ENCODE peak calls at places on chromosomes 16 and 17, in six cellular contexts. One of them, this sample, is unnamed.

GRCh38 chr17:14297161-14297851 is 3.6 kb upstream of the HS3ST3B1 start:
- DNase-seq in psoas muscle: peak
- DNase-seq in ACHN: no peak
- DNase-seq in cardiac fibroblast: peak
- DNase-seq in GDM1: no peak
- DNase-seq in left colon: no peak
- DNase-seq in this sample: no peak

GRCh38 chr16:50296807-50297206 is 30.5 kb downstream of the ADCY7 start:
- DNase-seq in psoas muscle: no peak
- DNase-seq in ACHN: no peak
- DNase-seq in cardiac fibroblast: no peak
- DNase-seq in GDM1: no peak
- DNase-seq in left colon: peak
- DNase-seq in this sample: no peak

GRCh38 chr17:65254166-65254565 is 117.0 kb downstream of the RGS9 start:
- DNase-seq in psoas muscle: no peak
- DNase-seq in ACHN: peak
- DNase-seq in cardiac fibroblast: peak
- DNase-seq in GDM1: no peak
- DNase-seq in left colon: no peak
- DNase-seq in this sample: no peak

GRCh38 chr17:27647755-27648154 is 16.8 kb downstream of the LGALS9 start:
- DNase-seq in psoas muscle: no peak
- DNase-seq in ACHN: no peak
- DNase-seq in cardiac fibroblast: no peak
- DNase-seq in GDM1: no peak
- DNase-seq in left colon: peak
- DNase-seq in this sample: no peak

GRCh38 chr16:30473231-30474061 is 904 bp downstream of the ITGAL start:
- DNase-seq in psoas muscle: no peak
- DNase-seq in ACHN: no peak
- DNase-seq in cardiac fibroblast: no peak
- DNase-seq in GDM1: peak
- DNase-seq in left colon: no peak
- DNase-seq in this sample: no peak

GRCh38 chr17:75856062-75856681 is 1.0 kb upstream of the WBP2 start:
- DNase-seq in psoas muscle: no peak
- DNase-seq in ACHN: peak
- DNase-seq in cardiac fibroblast: no peak
- DNase-seq in GDM1: no peak
- DNase-seq in left colon: peak
- DNase-seq in this sample: no peak

GRCh38 chr17:53570731-53571130 is 252.0 kb upstream of the KIF2B start:
- DNase-seq in psoas muscle: no peak
- DNase-seq in ACHN: peak
- DNase-seq in cardiac fibroblast: no peak
- DNase-seq in GDM1: no peak
- DNase-seq in left colon: no peak
- DNase-seq in this sample: no peak

GRCh38 chr17:36501963-36502362 is 15.5 kb downstream of the ZNHIT3 start:
- DNase-seq in psoas muscle: no peak
- DNase-seq in ACHN: no peak
- DNase-seq in cardiac fibroblast: no peak
- DNase-seq in GDM1: no peak
- DNase-seq in left colon: no peak
- DNase-seq in this sample: no peak

GRCh38 chr17:72661093-72661944 is 431.2 kb downstream of the SLC39A11 start:
- DNase-seq in psoas muscle: no peak
- DNase-seq in ACHN: no peak
- DNase-seq in cardiac fibroblast: no peak
- DNase-seq in GDM1: no peak
- DNase-seq in left colon: no peak
- DNase-seq in this sample: peak

GRCh38 chr17:40352779-40353394 is 11.7 kb downstream of the GJD3 start:
- DNase-seq in psoas muscle: no peak
- DNase-seq in ACHN: no peak
- DNase-seq in cardiac fibroblast: no peak
- DNase-seq in GDM1: no peak
- DNase-seq in left colon: no peak
- DNase-seq in this sample: peak